ENCODE peak calls at places on chromosomes 16 and 17, in nine cellular contexts. N, F, Z, C, L, Y, E, D and X are unnamed samples.

GRCh38 chr16:71775949-71776348 is 32.7 kb downstream of the AP1G1 start:
- DNase-seq in D (no peak), N (no peak), L (no peak), Z (no peak), E (no peak), Y (no peak), C (no peak), F (no peak), X (no peak)

GRCh38 chr16:10511829-10512228 is 68.6 kb downstream of the EMP2 start:
- DNase-seq in D (no peak), L (no peak), N (no peak), C (no peak), F (no peak), E (no peak), Y (no peak), Z (peak; percentile 15), X (no peak)

GRCh38 chr17:71251276-71251675 is 869.5 kb upstream of the SOX9 start:
- DNase-seq in L (no peak), Z (peak; percentile 4), C (peak; percentile 69), F (no peak), N (peak; percentile 40), E (no peak), Y (no peak), D (no peak), X (no peak)

GRCh38 chr16:28924762-28925385 is at the start of gene RABEP2:
- DNase-seq in E (peak; percentile 94), F (peak; percentile 91), C (peak; percentile 81), Y (peak; percentile 100), Z (peak; percentile 91), D (peak; percentile 98), L (peak; percentile 93), N (peak; percentile 99), X (peak; percentile 99)

GRCh38 chr16:3642397-3643094 is 11.9 kb upstream of the DNASE1 start:
- DNase-seq in F (no peak), Y (peak; percentile 91), E (no peak), D (no peak), Z (peak; percentile 37), N (no peak), C (no peak), L (peak; percentile 31), X (no peak)

GRCh38 chr17:60300949-60301348 is 91.0 kb downstream of the USP32 start:
- DNase-seq in Z (no peak), Y (no peak), E (no peak), L (no peak), F (no peak), C (no peak), N (no peak), D (no peak), X (no peak)

GRCh38 chr16:17177968-17178880 is 292.5 kb downstream of the XYLT1 start:
- DNase-seq in C (peak; percentile 9), Y (no peak), F (no peak), E (no peak), L (no peak), D (no peak), N (peak; percentile 15), Z (no peak), X (no peak)

GRCh38 chr16:49470550-49470949 is 96.9 kb downstream of the C16orf78 start:
- DNase-seq in C (no peak), D (peak; percentile 31), F (no peak), L (peak; percentile 23), Z (no peak), Y (no peak), E (no peak), N (no peak), X (no peak)

GRCh38 chr17:66898536-66898935 is 63.6 kb downstream of the CACNG5 start:
- DNase-seq in L (no peak), E (no peak), C (no peak), Z (no peak), F (no peak), D (no peak), Y (no peak), N (no peak), X (no peak)

GRCh38 chr16:27067138-27067537 is 411 bp downstream of the C16orf82 start:
- DNase-seq in D (no peak), L (no peak), N (no peak), Y (peak; percentile 44), F (no peak), Z (no peak), E (no peak), C (no peak), X (no peak)

GRCh38 chr16:1745181-1745899 is 26.0 kb downstream of the NME3 start:
- DNase-seq in F (no peak), N (peak; percentile 88), E (no peak), Y (no peak), D (no peak), C (peak; percentile 79), Z (peak; percentile 63), L (no peak), X (no peak)

GRCh38 chr16:868386-868755 is 67.8 kb upstream of the GNG13 start:
- DNase-seq in Z (no peak), C (no peak), E (no peak), L (no peak), Y (no peak), N (no peak), D (peak; percentile 39), F (no peak), X (no peak)

GRCh38 chr17:47266782-47267181 is 13.2 kb downstream of the ITGB3 start:
- DNase-seq in L (no peak), Z (peak; percentile 51), E (no peak), F (no peak), D (no peak), C (no peak), N (no peak), Y (no peak), X (no peak)

GRCh38 chr17:43938838-43939182 is 3.5 kb downstream of the PPY start:
- DNase-seq in L (no peak), Y (no peak), N (no peak), E (no peak), Z (no peak), C (no peak), D (no peak), F (no peak), X (no peak)

GRCh38 chr16:27841061-27841801 is 222.3 kb downstream of the GSG1L start:
- DNase-seq in Z (no peak), F (no peak), C (no peak), D (no peak), Y (no peak), E (no peak), N (no peak), L (peak; percentile 48), X (no peak)

GRCh38 chr16:2039286-2040030 is 8.2 kb downstream of the NTHL1 start:
- DNase-seq in D (peak; percentile 86), Z (peak; percentile 70), Y (peak; percentile 83), F (no peak), C (peak; percentile 96), L (peak; percentile 87), E (no peak), N (peak; percentile 89), X (peak; percentile 81)

GRCh38 chr16:86961133-86961720 is 356.0 kb downstream of the C16orf95 start:
- DNase-seq in Z (no peak), L (no peak), C (peak; percentile 48), N (peak; percentile 41), F (no peak), E (no peak), Y (no peak), D (no peak), X (no peak)

GRCh38 chr17:58318627-58319180 is 9.9 kb downstream of the TSPOAP1 start:
- DNase-seq in Y (no peak), C (no peak), Z (no peak), D (no peak), L (peak; percentile 38), E (no peak), N (no peak), F (no peak), X (peak; percentile 24)

GRCh38 chr17:15350777-15351486 is 9.5 kb upstream of the TEKT3 start:
- DNase-seq in Y (peak; percentile 60), F (no peak), D (no peak), Z (no peak), L (no peak), C (no peak), N (no peak), E (no peak), X (no peak)

GRCh38 chr16:7025616-7026190 is 306.9 kb upstream of the RBFOX1 start:
- DNase-seq in L (no peak), F (peak; percentile 9), N (no peak), E (no peak), Y (peak; percentile 79), Z (peak; percentile 51), C (no peak), D (peak; percentile 74), X (peak; percentile 58)

GRCh38 chr17:40060887-40061480 is 1.8 kb upstream of the THRA start:
- DNase-seq in D (no peak), Y (no peak), E (no peak), F (no peak), N (no peak), C (no peak), L (no peak), Z (no peak), X (no peak)

GRCh38 chr17:80106751-80107150 is 5.4 kb downstream of the GAA start:
- DNase-seq in L (peak; percentile 37), N (no peak), D (peak; percentile 17), Z (no peak), E (no peak), F (no peak), C (no peak), Y (no peak), X (peak; percentile 30)

GRCh38 chr17:10875411-10875810 is 37.5 kb upstream of the PIRT start:
- DNase-seq in Y (no peak), N (no peak), E (no peak), D (no peak), F (no peak), L (no peak), Z (peak; percentile 25), C (no peak), X (no peak)

GRCh38 chr17:81641825-81642489 is 5.0 kb downstream of the TSPAN10 start:
- DNase-seq in Z (peak; percentile 75), L (no peak), E (no peak), Y (no peak), C (peak; percentile 68), N (peak; percentile 92), F (no peak), D (no peak), X (peak; percentile 36)

GRCh38 chr17:41987642-41988041 is 21.0 kb downstream of the CNP start:
- DNase-seq in Z (no peak), E (no peak), C (no peak), N (no peak), Y (no peak), F (no peak), L (no peak), D (no peak), X (no peak)

GRCh38 chr17:39193346-39193745 is 4.1 kb downstream of the CACNB1 start:
- DNase-seq in F (no peak), D (peak; percentile 91), Y (no peak), Z (no peak), L (no peak), N (no peak), C (no peak), E (no peak), X (no peak)

GRCh38 chr17:30160419-30161172 is 44.0 kb downstream of the NSRP1 start:
- DNase-seq in L (no peak), Z (no peak), Y (no peak), D (no peak), C (no peak), F (no peak), E (no peak), N (no peak), X (no peak)